ENCODE peak calls at places on chromosomes 3 and 15, in seven cellular contexts. One of them, this sample, is unnamed.
A peak's percentile ranks its signal among the peaks of the same experiment; 100 is the strongest.

GRCh38 chr15:65377976-65378366 is at the start of gene IGDCC3:
- DNase-seq in cardiac muscle cell: peak; percentile 30
- DNase-seq in IMR-90: no peak
- DNase-seq in heart left ventricle: no peak
- DNase-seq in AG04450: no peak
- DNase-seq in hepatocyte: peak; percentile 73
- DNase-seq in tibial artery: no peak
- DNase-seq in this sample: no peak

GRCh38 chr15:63889831-63890230 is 56.1 kb upstream of the HERC1 start:
- DNase-seq in tibial artery: no peak
- DNase-seq in cardiac muscle cell: no peak
- DNase-seq in hepatocyte: no peak
- DNase-seq in AG04450: no peak
- DNase-seq in heart left ventricle: no peak
- DNase-seq in IMR-90: no peak
- DNase-seq in this sample: no peak

GRCh38 chr3:90015688-90016356 is 908.4 kb downstream of the EPHA3 start:
- DNase-seq in hepatocyte: peak; percentile 46
- DNase-seq in IMR-90: peak; percentile 36
- DNase-seq in cardiac muscle cell: peak; percentile 86
- DNase-seq in heart left ventricle: peak; percentile 34
- DNase-seq in tibial artery: no peak
- DNase-seq in AG04450: no peak
- DNase-seq in this sample: no peak

GRCh38 chr15:90749754-90750153 is 32.6 kb downstream of the BLM start:
- DNase-seq in AG04450: no peak
- DNase-seq in heart left ventricle: no peak
- DNase-seq in IMR-90: no peak
- DNase-seq in tibial artery: no peak
- DNase-seq in hepatocyte: no peak
- DNase-seq in cardiac muscle cell: no peak
- DNase-seq in this sample: no peak

GRCh38 chr15:63172376-63173115 is 15.3 kb upstream of the RPS27L start:
- DNase-seq in cardiac muscle cell: no peak
- DNase-seq in IMR-90: no peak
- DNase-seq in heart left ventricle: no peak
- DNase-seq in hepatocyte: peak; percentile 14
- DNase-seq in AG04450: no peak
- DNase-seq in tibial artery: no peak
- DNase-seq in this sample: no peak

GRCh38 chr15:59247364-59247763 is 40.7 kb downstream of the LDHAL6B start:
- DNase-seq in hepatocyte: peak; percentile 76
- DNase-seq in cardiac muscle cell: peak; percentile 87
- DNase-seq in heart left ventricle: peak; percentile 51
- DNase-seq in IMR-90: peak; percentile 74
- DNase-seq in AG04450: peak; percentile 50
- DNase-seq in tibial artery: peak; percentile 55
- DNase-seq in this sample: no peak

GRCh38 chr3:52502808-52503350 is 7.7 kb downstream of the STAB1 start:
- DNase-seq in hepatocyte: no peak
- DNase-seq in cardiac muscle cell: no peak
- DNase-seq in tibial artery: no peak
- DNase-seq in heart left ventricle: no peak
- DNase-seq in AG04450: no peak
- DNase-seq in IMR-90: no peak
- DNase-seq in this sample: no peak

GRCh38 chr15:80923668-80924067 is 66.0 kb downstream of the MESD start:
- DNase-seq in cardiac muscle cell: no peak
- DNase-seq in hepatocyte: no peak
- DNase-seq in AG04450: no peak
- DNase-seq in IMR-90: peak; percentile 57
- DNase-seq in heart left ventricle: no peak
- DNase-seq in tibial artery: no peak
- DNase-seq in this sample: no peak

GRCh38 chr3:56704706-56705105 is 21.6 kb upstream of the TASOR start:
- DNase-seq in IMR-90: no peak
- DNase-seq in hepatocyte: no peak
- DNase-seq in cardiac muscle cell: no peak
- DNase-seq in heart left ventricle: no peak
- DNase-seq in tibial artery: no peak
- DNase-seq in AG04450: no peak
- DNase-seq in this sample: no peak

GRCh38 chr15:70140543-70141375 is 43.0 kb upstream of the TLE3 start:
- DNase-seq in IMR-90: peak; percentile 57
- DNase-seq in heart left ventricle: no peak
- DNase-seq in AG04450: no peak
- DNase-seq in cardiac muscle cell: peak; percentile 64
- DNase-seq in hepatocyte: peak; percentile 79
- DNase-seq in tibial artery: no peak
- DNase-seq in this sample: no peak

GRCh38 chr15:70587896-70588567 is 175.3 kb downstream of the UACA start:
- DNase-seq in AG04450: no peak
- DNase-seq in IMR-90: no peak
- DNase-seq in tibial artery: no peak
- DNase-seq in heart left ventricle: no peak
- DNase-seq in cardiac muscle cell: no peak
- DNase-seq in hepatocyte: no peak
- DNase-seq in this sample: no peak

GRCh38 chr15:34434627-34435305 is 2.8 kb downstream of the GOLGA8A start:
- DNase-seq in IMR-90: no peak
- DNase-seq in hepatocyte: no peak
- DNase-seq in tibial artery: no peak
- DNase-seq in heart left ventricle: no peak
- DNase-seq in cardiac muscle cell: no peak
- DNase-seq in AG04450: no peak
- DNase-seq in this sample: no peak

GRCh38 chr3:22263042-22263441 is 512.0 kb upstream of the ZNF385D start:
- DNase-seq in hepatocyte: no peak
- DNase-seq in cardiac muscle cell: peak; percentile 84
- DNase-seq in AG04450: no peak
- DNase-seq in heart left ventricle: no peak
- DNase-seq in IMR-90: peak; percentile 19
- DNase-seq in tibial artery: no peak
- DNase-seq in this sample: no peak

GRCh38 chr3:128201158-128201755 is 48.0 kb downstream of the EEFSEC start:
- DNase-seq in tibial artery: no peak
- DNase-seq in hepatocyte: no peak
- DNase-seq in heart left ventricle: no peak
- DNase-seq in IMR-90: no peak
- DNase-seq in cardiac muscle cell: no peak
- DNase-seq in AG04450: no peak
- DNase-seq in this sample: no peak

GRCh38 chr3:50450135-50450911 is 53.1 kb downstream of the CACNA2D2 start:
- DNase-seq in hepatocyte: peak; percentile 45
- DNase-seq in IMR-90: peak; percentile 15
- DNase-seq in AG04450: no peak
- DNase-seq in tibial artery: peak; percentile 71
- DNase-seq in heart left ventricle: peak; percentile 51
- DNase-seq in cardiac muscle cell: peak; percentile 52
- DNase-seq in this sample: peak; percentile 78

GRCh38 chr3:45537960-45538640 is 56.5 kb upstream of the LIMD1 start:
- DNase-seq in heart left ventricle: peak; percentile 58
- DNase-seq in cardiac muscle cell: peak; percentile 40
- DNase-seq in IMR-90: peak; percentile 60
- DNase-seq in tibial artery: peak; percentile 65
- DNase-seq in AG04450: no peak
- DNase-seq in hepatocyte: peak; percentile 43
- DNase-seq in this sample: no peak

GRCh38 chr3:168678730-168679129 is 583.0 kb upstream of the GOLIM4 start:
- DNase-seq in tibial artery: no peak
- DNase-seq in IMR-90: peak; percentile 10
- DNase-seq in heart left ventricle: no peak
- DNase-seq in hepatocyte: no peak
- DNase-seq in AG04450: no peak
- DNase-seq in cardiac muscle cell: no peak
- DNase-seq in this sample: no peak

GRCh38 chr15:22240951-22241350 is 160.6 kb downstream of the OR4M2 start:
- DNase-seq in hepatocyte: no peak
- DNase-seq in AG04450: no peak
- DNase-seq in cardiac muscle cell: no peak
- DNase-seq in IMR-90: no peak
- DNase-seq in heart left ventricle: no peak
- DNase-seq in tibial artery: no peak
- DNase-seq in this sample: no peak

GRCh38 chr3:30263238-30263920 is 343.0 kb upstream of the TGFBR2 start:
- DNase-seq in tibial artery: no peak
- DNase-seq in hepatocyte: no peak
- DNase-seq in AG04450: no peak
- DNase-seq in cardiac muscle cell: no peak
- DNase-seq in IMR-90: no peak
- DNase-seq in heart left ventricle: no peak
- DNase-seq in this sample: no peak

GRCh38 chr15:68431792-68432401 is at the start of gene ITGA11:
- DNase-seq in IMR-90: peak; percentile 34
- DNase-seq in heart left ventricle: peak; percentile 82
- DNase-seq in AG04450: no peak
- DNase-seq in tibial artery: peak; percentile 82
- DNase-seq in hepatocyte: peak; percentile 79
- DNase-seq in cardiac muscle cell: peak; percentile 67
- DNase-seq in this sample: peak; percentile 78

GRCh38 chr15:23411841-23412240 is 35.2 kb downstream of the GOLGA6L2 start:
- DNase-seq in heart left ventricle: no peak
- DNase-seq in AG04450: no peak
- DNase-seq in tibial artery: no peak
- DNase-seq in hepatocyte: no peak
- DNase-seq in IMR-90: no peak
- DNase-seq in cardiac muscle cell: no peak
- DNase-seq in this sample: no peak

GRCh38 chr15:84112025-84112424 is 123.5 kb upstream of the GOLGA6L4 start:
- DNase-seq in cardiac muscle cell: peak; percentile 15
- DNase-seq in tibial artery: no peak
- DNase-seq in AG04450: no peak
- DNase-seq in heart left ventricle: no peak
- DNase-seq in hepatocyte: peak; percentile 32
- DNase-seq in IMR-90: peak; percentile 12
- DNase-seq in this sample: no peak

GRCh38 chr3:62051506-62051905 is 321.8 kb downstream of the FEZF2 start:
- DNase-seq in hepatocyte: peak; percentile 27
- DNase-seq in tibial artery: no peak
- DNase-seq in cardiac muscle cell: peak; percentile 42
- DNase-seq in AG04450: no peak
- DNase-seq in IMR-90: peak; percentile 24
- DNase-seq in heart left ventricle: no peak
- DNase-seq in this sample: no peak
- TF ChIP-seq CTCF in hepatocyte: peak; percentile 44
- TF ChIP-seq CTCF in tibial artery: no peak
- TF ChIP-seq CTCF in cardiac muscle cell: peak; percentile 32
- TF ChIP-seq CTCF in AG04450: peak; percentile 41
- TF ChIP-seq CTCF in IMR-90: peak; percentile 39
- TF ChIP-seq CTCF in heart left ventricle: no peak
- TF ChIP-seq CTCF in this sample: no peak

GRCh38 chr3:62371032-62371734 is 2.2 kb downstream of the FEZF2 start:
- DNase-seq in hepatocyte: no peak
- DNase-seq in heart left ventricle: no peak
- DNase-seq in cardiac muscle cell: no peak
- DNase-seq in AG04450: no peak
- DNase-seq in tibial artery: no peak
- DNase-seq in IMR-90: no peak
- DNase-seq in this sample: no peak

GRCh38 chr3:62372621-62373041 is 719 bp downstream of the FEZF2 start:
- DNase-seq in AG04450: no peak
- DNase-seq in heart left ventricle: no peak
- DNase-seq in IMR-90: no peak
- DNase-seq in cardiac muscle cell: no peak
- DNase-seq in hepatocyte: no peak
- DNase-seq in tibial artery: no peak
- DNase-seq in this sample: no peak

GRCh38 chr3:62373215-62373614 is at the start of gene FEZF2:
- DNase-seq in IMR-90: no peak
- DNase-seq in hepatocyte: no peak
- DNase-seq in heart left ventricle: no peak
- DNase-seq in cardiac muscle cell: no peak
- DNase-seq in AG04450: no peak
- DNase-seq in tibial artery: no peak
- DNase-seq in this sample: no peak

GRCh38 chr3:62370112-62371031 is 3.0 kb downstream of the FEZF2 start:
- DNase-seq in hepatocyte: no peak
- DNase-seq in AG04450: no peak
- DNase-seq in cardiac muscle cell: no peak
- DNase-seq in tibial artery: no peak
- DNase-seq in heart left ventricle: no peak
- DNase-seq in IMR-90: no peak
- DNase-seq in this sample: no peak

DNA sequence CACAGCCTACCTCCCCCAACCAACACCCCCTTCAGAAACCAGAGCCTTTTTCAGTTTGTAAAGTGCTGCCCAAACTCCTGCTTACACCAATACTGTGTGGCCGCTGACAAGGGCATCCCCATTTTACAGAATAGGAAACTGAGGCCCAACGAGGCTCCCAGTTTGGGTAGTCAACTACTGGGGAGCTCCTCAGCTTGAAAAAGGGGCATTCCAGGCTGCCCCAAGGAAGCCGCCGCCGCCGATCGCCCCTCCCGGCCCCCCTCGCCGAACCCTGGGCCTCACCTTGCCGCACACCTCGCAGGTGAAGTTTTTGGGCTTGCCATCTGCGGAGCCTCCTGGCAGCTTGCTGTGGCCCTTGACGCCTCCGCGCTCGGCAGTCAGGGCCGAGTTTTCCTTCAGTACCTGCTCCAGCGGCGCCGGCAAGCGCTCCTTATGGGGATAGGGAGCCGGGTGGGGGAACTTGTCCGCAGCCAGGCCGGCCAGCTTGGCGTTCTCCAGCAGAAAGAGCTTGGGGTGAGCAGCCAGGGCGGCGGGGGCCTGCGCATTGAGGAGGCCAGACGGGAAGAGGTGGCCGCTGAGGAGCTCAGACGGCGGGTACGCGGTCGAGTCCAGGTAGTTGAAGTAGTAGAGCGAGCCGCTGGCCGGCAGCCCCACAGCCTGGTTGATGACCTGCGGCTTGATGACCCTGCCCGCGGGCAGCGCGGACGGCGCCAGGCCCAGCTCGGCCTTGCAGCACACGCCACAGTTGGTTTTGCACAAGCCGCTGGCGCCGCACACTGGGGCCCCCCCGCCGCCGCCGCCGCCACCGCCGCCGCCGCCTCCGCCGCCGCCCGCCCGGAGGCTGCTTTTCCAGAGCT is 1.4 kb downstream of the FEZF2 start:
- DNase-seq in heart left ventricle: no peak
- DNase-seq in IMR-90: no peak
- DNase-seq in AG04450: no peak
- DNase-seq in hepatocyte: no peak
- DNase-seq in cardiac muscle cell: no peak
- DNase-seq in tibial artery: no peak
- DNase-seq in this sample: no peak
- H3K4me3 ChIP-seq in heart left ventricle: no peak overlapping the region
- H3K4me3 ChIP-seq in IMR-90: no peak overlapping the region
- H3K4me3 ChIP-seq in AG04450: no peak overlapping the region
- H3K4me3 ChIP-seq in hepatocyte: no peak overlapping the region
- H3K4me3 ChIP-seq in cardiac muscle cell: no peak overlapping the region
- H3K4me3 ChIP-seq in tibial artery: peak overlapping the region; percentile 43
- H3K4me3 ChIP-seq in this sample: peak overlapping the region; percentile 67

GRCh38 chr15:45743309-45744041 is 108.6 kb downstream of the SQOR start:
- DNase-seq in hepatocyte: no peak
- DNase-seq in AG04450: no peak
- DNase-seq in cardiac muscle cell: no peak
- DNase-seq in IMR-90: no peak
- DNase-seq in heart left ventricle: no peak
- DNase-seq in tibial artery: no peak
- DNase-seq in this sample: no peak
- H3K27ac ChIP-seq in hepatocyte: no peak overlapping the region
- H3K27ac ChIP-seq in AG04450: no peak overlapping the region
- H3K27ac ChIP-seq in cardiac muscle cell: no peak overlapping the region
- H3K27ac ChIP-seq in IMR-90: no peak overlapping the region
- H3K27ac ChIP-seq in heart left ventricle: peak overlapping the region; percentile 36
- H3K27ac ChIP-seq in tibial artery: no peak overlapping the region
- H3K27ac ChIP-seq in this sample: no peak overlapping the region

GRCh38 chr3:46848271-46849097 is 14.8 kb downstream of the MYL3 start:
- DNase-seq in IMR-90: peak; percentile 22
- DNase-seq in cardiac muscle cell: peak; percentile 98
- DNase-seq in heart left ventricle: peak; percentile 79
- DNase-seq in AG04450: no peak
- DNase-seq in tibial artery: peak; percentile 25
- DNase-seq in hepatocyte: peak; percentile 46
- DNase-seq in this sample: peak; percentile 74
- TF ChIP-seq CTCF in IMR-90: peak; percentile 29
- TF ChIP-seq CTCF in cardiac muscle cell: peak; percentile 83
- TF ChIP-seq CTCF in heart left ventricle: peak; percentile 37
- TF ChIP-seq CTCF in AG04450: peak; percentile 44
- TF ChIP-seq CTCF in tibial artery: no peak
- TF ChIP-seq CTCF in hepatocyte: peak; percentile 43
- TF ChIP-seq CTCF in this sample: no peak